ENCODE peak calls at places on chromosomes 2 and 18, in nine cellular contexts. Q is endothelial cell of umbilical vein, O is upper lobe of right lung, J is NT2/D1, C is brain microvascular endothelial cell, Y is aorta, P is IMR-90, A is left lung, X is left ventricle myocardium inferior. T is an unnamed sample. For H3K36me3, the result is how much of the 10 kb centered on the place peaks cover.

GRCh38 chr2:10934979-10935350 is 23.2 kb downstream of the KCNF1 start:
- DNase-seq in J (no peak), Y (no peak), P (no peak), A (no peak), X (no peak), O (no peak), Q (no peak), C (no peak), T (no peak)

GRCh38 chr18:8501044-8501443 is 108.2 kb upstream of the RAB12 start:
- DNase-seq in J (no peak), Y (no peak), X (no peak), O (no peak), P (no peak), C (no peak), Q (no peak), A (no peak), T (peak)

GRCh38 chr2:30336978-30337841 is 105.9 kb downstream of the LBH start:
- DNase-seq in J (no peak), Y (no peak), Q (no peak), A (no peak), O (no peak), P (peak), X (no peak), C (no peak), T (no peak)

GRCh38 chr18:77078671-77079070 is 53.9 kb downstream of the MBP start:
- DNase-seq in P (no peak), J (no peak), X (no peak), Y (no peak), Q (no peak), A (no peak), C (no peak), O (no peak), T (no peak)

GRCh38 chr2:170707821-170708795 is 7.0 kb upstream of the SP5 start:
- DNase-seq in P (no peak), X (no peak), Y (no peak), C (no peak), A (no peak), O (no peak), J (no peak), Q (no peak), T (no peak)

GRCh38 chr18:34978533-34978893 is 62.7 kb upstream of the MAPRE2 start:
- DNase-seq in Q (no peak), J (no peak), O (no peak), C (no peak), X (no peak), P (no peak), A (no peak), Y (no peak), T (no peak)

GRCh38 chr2:106816974-106817373 is 69.0 kb downstream of the ST6GAL2 start:
- DNase-seq in P (no peak), O (no peak), J (no peak), Q (no peak), Y (peak), X (peak), A (no peak), C (no peak), T (no peak)

GRCh38 chr18:28412521-28412920 is 235.6 kb upstream of the CDH2 start:
- DNase-seq in Q (no peak), P (no peak), O (no peak), X (no peak), C (no peak), A (no peak), J (no peak), Y (no peak), T (no peak)

GRCh38 chr18:63025251-63025710 is 294.3 kb downstream of the BCL2 start:
- DNase-seq in A (no peak), O (no peak), Y (no peak), J (peak), P (no peak), C (no peak), X (no peak), Q (no peak), T (peak)

GRCh38 chr2:45578056-45578843 is 32.8 kb downstream of the SRBD1 start:
- DNase-seq in P (peak), Y (no peak), C (peak), Q (peak), O (no peak), A (no peak), J (peak), X (no peak), T (peak)

GRCh38 chr2:85951351-85952067 is 62.7 kb upstream of the ST3GAL5 start:
- DNase-seq in C (no peak), Y (no peak), A (no peak), P (no peak), Q (no peak), X (no peak), J (no peak), O (no peak), T (no peak)

GRCh38 chr2:161096336-161096735 is 63.9 kb upstream of the TANK start:
- DNase-seq in A (no peak), C (no peak), J (no peak), P (no peak), O (no peak), Y (no peak), Q (peak), X (no peak), T (peak)

GRCh38 chr2:85692039-85692645 is 2.0 kb upstream of the GNLY start:
- DNase-seq in A (no peak), X (no peak), P (no peak), Q (no peak), J (no peak), C (no peak), Y (no peak), O (no peak), T (no peak)

GRCh38 chr2:37782721-37783438 is 111.4 kb upstream of the CDC42EP3 start:
- DNase-seq in Q (no peak), O (no peak), J (no peak), A (no peak), C (no peak), X (no peak), P (peak), Y (peak), T (peak)

GRCh38 chr18:39958876-39959275 is 1996.2 kb upstream of the PIK3C3 start:
- DNase-seq in J (no peak), X (no peak), A (no peak), Y (no peak), O (no peak), Q (no peak), C (no peak), P (no peak), T (no peak)

GRCh38 chr18:23943104-23943503 is 71.5 kb upstream of the TTC39C start:
- DNase-seq in Y (no peak), Q (no peak), P (no peak), C (no peak), J (no peak), A (no peak), X (no peak), O (no peak), T (no peak)

GRCh38 chr2:445896-446295 is 158.0 kb upstream of the ALKAL2 start:
- DNase-seq in C (no peak), P (no peak), Y (no peak), A (no peak), X (no peak), J (no peak), O (no peak), Q (no peak), T (no peak)

GRCh38 chr2:241577413-241578122 is 19.0 kb downstream of the BOK start:
- DNase-seq in X (peak), P (peak), Q (peak), A (no peak), C (no peak), O (peak), Y (no peak), J (no peak), T (peak)

GRCh38 chr2:219457784-219458369 is 23.2 kb downstream of the SPEG start:
- DNase-seq in Q (no peak), Y (peak), A (peak), X (no peak), J (no peak), C (no peak), O (no peak), P (no peak), T (no peak)

GRCh38 chr2:12488365-12488972 is 228.3 kb upstream of the TRIB2 start:
- DNase-seq in Y (no peak), J (no peak), X (no peak), Q (no peak), A (no peak), P (no peak), C (no peak), O (no peak), T (no peak)

GRCh38 chr2:120825370-120826259 is 89.9 kb downstream of the GLI2 start:
- DNase-seq in O (peak), A (no peak), C (peak), Q (no peak), J (no peak), X (peak), P (peak), Y (peak), T (peak)

GRCh38 chr2:68244456-68244855 is 7.9 kb downstream of the PPP3R1 start:
- DNase-seq in C (no peak), Y (no peak), X (no peak), A (no peak), P (no peak), J (no peak), O (no peak), Q (no peak), T (no peak)

GRCh38 chr18:36298113-36298701 is 694 bp downstream of the FHOD3 start:
- DNase-seq in A (peak), O (no peak), Y (no peak), Q (no peak), P (no peak), C (no peak), J (no peak), X (no peak), T (peak)

GRCh38 chr2:231489990-231490389 is 25.7 kb upstream of the NCL start:
- DNase-seq in P (no peak), Q (no peak), Y (no peak), J (no peak), A (no peak), O (peak), C (peak), X (peak), T (no peak)

GRCh38 chr2:127463155-127463991 is 45.1 kb downstream of the PROC start:
- DNase-seq in C (no peak), A (no peak), P (no peak), J (no peak), O (no peak), X (no peak), Y (no peak), Q (no peak), T (no peak)

GRCh38 chr2:220120004-220120403 is 492.6 kb downstream of the SLC4A3 start:
- DNase-seq in A (no peak), O (no peak), P (no peak), Q (no peak), Y (no peak), X (no peak), C (no peak), J (no peak), T (peak)

GRCh38 chr2:9086465-9086864 is 83.0 kb upstream of the MBOAT2 start:
- DNase-seq in P (no peak), X (no peak), C (no peak), J (no peak), Q (no peak), A (no peak), O (no peak), Y (no peak), T (no peak)

GRCh38 chr2:108965540-108966299 is 23.3 kb downstream of the EDAR start:
- DNase-seq in P (no peak), O (no peak), X (no peak), A (no peak), C (no peak), Q (no peak), Y (no peak), J (no peak), T (no peak)

GRCh38 chr2:12970861-12971260 is 254.1 kb downstream of the TRIB2 start:
- DNase-seq in A (no peak), J (no peak), Y (no peak), Q (no peak), O (no peak), C (peak), X (no peak), P (peak), T (peak)

GRCh38 chr2:230505162-230505561 is 89.2 kb downstream of the SP100 start:
- DNase-seq in Y (no peak), A (no peak), C (no peak), J (no peak), X (no peak), Q (no peak), O (no peak), P (no peak), T (no peak)

GRCh38 chr2:59076079-59076619 is 835.0 kb upstream of the FANCL start:
- DNase-seq in X (no peak), J (no peak), O (no peak), Q (no peak), Y (no peak), A (no peak), P (no peak), C (no peak), T (no peak)

GRCh38 chr2:168174761-168175160 is 72.6 kb downstream of the STK39 start:
- DNase-seq in A (no peak), Y (no peak), X (no peak), C (no peak), O (no peak), Q (no peak), P (no peak), J (no peak), T (no peak)

GRCh38 chr2:157932480-157933205 is 56.5 kb upstream of the ACVR1 start:
- DNase-seq in A (no peak), J (peak), C (no peak), X (no peak), Q (no peak), Y (no peak), P (no peak), O (no peak), T (no peak)

GRCh38 chr2:140526575-140526974 is 1604.2 kb downstream of the LRP1B start:
- DNase-seq in J (no peak), C (peak), Y (no peak), O (no peak), X (no peak), A (no peak), P (no peak), Q (peak), T (no peak)

GRCh38 chr18:80050797-80051196 is 16.6 kb downstream of the RBFA start:
- DNase-seq in O (no peak), Y (no peak), J (no peak), X (no peak), Q (no peak), C (no peak), A (no peak), P (no peak), T (no peak)

GRCh38 chr18:80046431-80046830 is 12.2 kb downstream of the RBFA start:
- DNase-seq in J (no peak), Q (no peak), A (no peak), C (no peak), X (no peak), Y (no peak), O (no peak), P (no peak), T (no peak)

GRCh38 chr18:80044072-80044471 is 9.8 kb downstream of the RBFA start:
- DNase-seq in Q (no peak), C (no peak), J (no peak), O (no peak), A (no peak), P (no peak), Y (no peak), X (no peak), T (no peak)

GRCh38 chr18:80046011-80046410 is 11.8 kb downstream of the RBFA start:
- DNase-seq in Q (no peak), Y (no peak), O (no peak), A (no peak), X (no peak), J (no peak), P (no peak), C (no peak), T (no peak)

DNA sequence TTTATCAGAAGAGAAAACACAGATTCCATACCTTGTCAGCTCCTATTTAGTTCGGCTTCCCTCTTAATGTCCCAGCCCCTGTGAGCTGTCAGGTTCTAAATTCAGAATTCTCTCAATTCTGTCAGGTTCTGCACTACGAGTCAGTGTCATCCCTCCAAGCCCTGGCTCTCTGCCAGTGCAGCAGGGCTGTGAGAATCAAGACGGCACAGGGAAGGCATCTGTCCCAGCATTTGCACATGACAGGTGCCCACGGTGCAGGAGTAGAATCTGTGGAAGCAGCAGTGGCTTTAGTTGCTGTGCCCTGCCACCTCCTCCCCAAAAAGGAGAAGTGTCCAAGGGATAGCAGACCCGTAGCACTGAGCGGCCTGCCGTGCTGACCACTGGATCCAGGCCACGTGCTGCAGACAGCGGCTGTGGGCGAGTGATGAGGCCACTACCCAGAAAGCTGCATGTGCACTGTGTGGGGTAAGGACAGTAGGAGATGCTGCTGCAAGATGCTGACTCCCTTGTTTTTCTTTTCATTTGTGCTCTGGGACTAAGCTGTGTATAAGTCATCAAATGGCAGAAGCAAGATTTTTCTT is 12.8 kb downstream of the RBFA start:
- DNase-seq in O (no peak), J (no peak), Q (no peak), P (no peak), X (no peak), A (no peak), Y (no peak), C (no peak), T (no peak)
- H3K36me3 ChIP-seq in O (under half), J (half or more), Q (under half), P (under half), X (half or more), A (half or more), Y (under half), C (under half), T (half or more)

DNA sequence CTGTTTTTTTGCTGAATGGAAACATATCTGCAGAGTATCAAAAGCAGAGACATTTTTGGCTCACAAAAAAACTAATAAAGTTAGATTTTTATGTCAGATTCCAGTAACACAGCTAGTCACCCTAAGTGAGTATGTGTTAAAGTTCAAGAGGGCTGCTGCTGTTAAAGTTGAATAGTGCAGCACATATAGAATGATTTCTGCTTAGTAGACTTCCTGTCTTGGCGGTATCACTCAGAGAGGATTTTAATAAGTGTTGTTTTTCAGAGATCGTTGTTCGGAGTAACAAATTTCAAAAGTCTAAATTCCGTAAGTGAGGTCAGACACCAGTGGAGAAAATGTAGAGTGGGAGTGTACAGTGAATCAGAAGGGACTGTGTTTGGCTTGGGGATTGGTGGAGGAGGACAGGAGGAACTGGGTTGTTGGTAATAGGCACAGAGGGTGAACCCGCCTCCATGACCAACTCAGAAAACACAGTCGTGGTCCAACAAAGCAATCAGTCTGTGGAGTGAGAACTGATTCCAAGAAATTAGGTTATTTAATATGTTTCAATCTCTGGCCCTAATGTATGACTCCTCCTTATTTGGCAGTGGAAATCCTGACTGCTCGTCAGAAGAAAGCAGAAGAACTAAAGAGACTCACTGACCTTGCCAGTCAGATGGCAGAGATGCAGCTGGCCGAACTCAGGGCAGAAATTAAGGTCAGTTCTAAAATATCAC is 43.0 kb downstream of the KCTD18 start:
- DNase-seq in Q (no peak), P (peak), O (no peak), J (no peak), X (no peak), C (no peak), A (no peak), Y (peak), T (no peak)
- H3K36me3 ChIP-seq in Q (under half), P (under half), O (under half), J (under half), X (half or more), C (half or more), A (under half), Y (under half), T (under half)

GRCh38 chr2:47011264-47011663 is 95.7 kb upstream of the MCFD2 start:
- DNase-seq in Q (no peak), O (no peak), Y (no peak), P (no peak), X (no peak), A (peak), J (no peak), C (no peak), T (no peak)

GRCh38 chr2:47009368-47009767 is 93.8 kb upstream of the MCFD2 start:
- DNase-seq in X (no peak), P (no peak), C (no peak), A (no peak), J (no peak), Q (no peak), Y (no peak), O (no peak), T (no peak)

GRCh38 chr2:47011696-47012095 is 96.1 kb upstream of the MCFD2 start:
- DNase-seq in O (no peak), A (peak), J (no peak), P (no peak), X (no peak), C (no peak), Q (no peak), Y (no peak), T (no peak)

GRCh38 chr2:47008381-47009280 is 93.0 kb upstream of the MCFD2 start:
- DNase-seq in Y (peak), A (peak), X (peak), P (peak), Q (no peak), O (no peak), C (peak), J (peak), T (no peak)

GRCh38 chr2:47010176-47010575 is 94.6 kb upstream of the MCFD2 start:
- DNase-seq in P (no peak), Q (no peak), O (no peak), Y (no peak), J (no peak), A (no peak), X (no peak), C (no peak), T (no peak)
- H3K36me3 ChIP-seq in P (under half), Q (under half), O (half or more), Y (under half), J (half or more), A (half or more), X (under half), C (under half), T (half or more)

DNA sequence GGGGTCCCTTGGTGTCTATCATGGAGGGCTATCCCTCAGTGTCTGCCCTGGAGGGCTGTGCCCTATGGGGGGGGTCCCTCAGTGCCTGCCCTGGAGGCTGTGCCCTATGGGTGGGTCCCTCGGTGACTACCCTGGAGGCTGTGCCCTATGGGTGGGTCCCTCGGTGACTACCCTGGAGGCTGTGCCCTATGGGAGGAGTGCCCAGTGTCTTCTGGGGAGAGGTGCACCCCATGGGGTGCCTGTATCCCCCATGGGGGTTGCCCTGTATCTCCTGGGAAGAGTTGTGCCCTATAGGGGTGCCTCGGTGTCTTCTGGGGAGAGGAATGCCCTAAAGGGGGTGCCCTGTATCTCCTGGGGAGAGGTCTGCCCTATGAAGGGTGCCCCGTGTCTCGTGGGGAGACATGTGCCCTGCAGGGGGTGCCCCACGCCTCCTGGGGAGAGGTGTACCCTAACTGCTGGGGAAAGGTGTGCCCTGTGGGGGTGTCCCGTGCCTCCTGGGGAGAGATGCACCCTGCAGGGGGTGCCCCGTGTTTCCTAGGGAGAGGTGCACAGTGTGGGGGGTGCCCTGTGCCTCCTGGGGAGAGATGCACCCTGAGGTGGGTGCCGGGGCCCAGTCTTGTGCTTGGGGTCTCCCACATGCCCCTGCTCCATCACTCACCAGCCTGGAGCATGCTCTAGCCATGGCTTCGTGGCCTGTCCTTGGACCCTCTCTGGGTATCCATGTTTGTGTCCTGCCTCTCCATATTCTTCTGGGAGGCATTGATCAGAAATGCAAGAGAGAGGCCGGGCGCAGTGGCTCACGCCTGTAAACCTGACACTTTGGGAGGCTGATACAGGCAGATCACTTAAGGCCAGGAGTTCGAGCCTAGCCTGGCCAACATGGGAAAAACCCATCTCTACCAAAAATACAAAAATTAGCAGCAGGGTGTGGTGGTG is 215.6 kb downstream of the HDAC4 start:
- DNase-seq in A (no peak), X (peak), J (no peak), Y (peak), Q (no peak), O (peak), C (no peak), P (no peak), T (no peak)
- H3K36me3 ChIP-seq in A (half or more), X (half or more), J (under half), Y (under half), Q (under half), O (under half), C (under half), P (half or more), T (under half)

T was measured in adipocyte.